ENCODE peak calls at places on chromosome 22, in five cellular contexts. O is EL, B is substantia nigra, Q is RPMI7951, A is cerebellar nuclear complex. I is an unnamed sample.

GRCh38 chr22:38029901-38030300 is 27.3 kb upstream of the PICK1 start:
- DNase-seq in O (no peak), B (no peak), Q (no peak), A (no peak), I (no peak)

GRCh38 chr22:29245626-29246385 is 22.0 kb downstream of the RHBDD3 start:
- DNase-seq in O (peak), B (no peak), Q (peak), A (no peak), I (no peak)

GRCh38 chr22:48253573-48253972 is 1491.1 kb downstream of the TBC1D22A start:
- DNase-seq in O (no peak), B (no peak), Q (no peak), A (no peak), I (no peak)

GRCh38 chr22:45863981-45864751 is 112.8 kb downstream of the WNT7B start:
- DNase-seq in O (peak), B (no peak), Q (peak), A (no peak), I (no peak)

GRCh38 chr22:41862160-41862529 is 29.2 kb downstream of the SREBF2 start:
- DNase-seq in O (no peak), B (no peak), Q (no peak), A (no peak), I (no peak)

GRCh38 chr22:42866100-42866499 is 9.0 kb upstream of the ARFGAP3 start:
- DNase-seq in O (no peak), B (no peak), Q (no peak), A (no peak), I (no peak)

GRCh38 chr22:31615940-31616314 is 46.1 kb downstream of the PISD start:
- DNase-seq in O (no peak), B (no peak), Q (no peak), A (no peak), I (no peak)

GRCh38 chr22:37661160-37661924 is 2.8 kb downstream of the PDXP start:
- DNase-seq in O (peak), B (no peak), Q (peak), A (no peak), I (no peak)

GRCh38 chr22:43263645-43264514 is 76.9 kb upstream of the TTLL12 start:
- DNase-seq in O (peak), B (no peak), Q (peak), A (no peak), I (no peak)

GRCh38 chr22:27834364-27835185 is 33.0 kb upstream of the MN1 start:
- DNase-seq in O (no peak), B (no peak), Q (no peak), A (no peak), I (no peak)

GRCh38 chr22:40425082-40425481 is 54.7 kb downstream of the SGSM3 start:
- DNase-seq in O (no peak), B (no peak), Q (no peak), A (no peak), I (no peak)

GRCh38 chr22:32103648-32104326 is 55.3 kb downstream of the C22orf42 start:
- DNase-seq in O (peak), B (no peak), Q (peak), A (no peak), I (no peak)

GRCh38 chr22:23613193-23613973 is 18.7 kb downstream of the DRICH1 start:
- DNase-seq in O (no peak), B (no peak), Q (no peak), A (no peak), I (no peak)

GRCh38 chr22:45880091-45880651 is 96.8 kb downstream of the WNT7B start:
- DNase-seq in O (no peak), B (no peak), Q (no peak), A (no peak), I (no peak)

GRCh38 chr22:44920183-44920582 is 89.6 kb downstream of the PHF21B start:
- DNase-seq in O (no peak), B (no peak), Q (no peak), A (no peak), I (no peak)

GRCh38 chr22:28237092-28237491 is 318.0 kb upstream of the PITPNB start:
- DNase-seq in O (no peak), B (no peak), Q (no peak), A (no peak), I (no peak)

GRCh38 chr22:41534219-41534618 is 10.1 kb downstream of the POLR3H start:
- DNase-seq in O (no peak), B (no peak), Q (no peak), A (no peak), I (no peak)

GRCh38 chr22:26321469-26321913 is 107.6 kb upstream of the ASPHD2 start:
- DNase-seq in O (peak), B (no peak), Q (peak), A (no peak), I (no peak)

GRCh38 chr22:46049726-46050450 is 72.9 kb upstream of the WNT7B start:
- DNase-seq in O (no peak), B (no peak), Q (no peak), A (no peak), I (no peak)

GRCh38 chr22:37999640-38000272 is 15.4 kb upstream of the SOX10 start:
- DNase-seq in O (peak), B (no peak), Q (peak), A (no peak), I (no peak)

GRCh38 chr22:25774575-25775026 is 32.6 kb downstream of the MYO18B start:
- DNase-seq in O (no peak), B (no peak), Q (no peak), A (no peak), I (no peak)

GRCh38 chr22:43266117-43266516 is 77.1 kb downstream of the SCUBE1 start:
- DNase-seq in O (no peak), B (no peak), Q (no peak), A (no peak), I (no peak)

GRCh38 chr22:48347311-48347710 is 1480.4 kb downstream of the BRD1 start:
- DNase-seq in O (no peak), B (no peak), Q (no peak), A (no peak), I (no peak)

GRCh38 chr22:35301370-35301874 is 1.7 kb downstream of the TOM1 start:
- DNase-seq in O (peak), B (no peak), Q (peak), A (no peak), I (peak)

GRCh38 chr22:23773247-23774113 is 831 bp downstream of the MMP11 start:
- DNase-seq in O (no peak), B (no peak), Q (no peak), A (no peak), I (no peak)

GRCh38 chr22:22553735-22554134 is 5.3 kb downstream of the PRAME start:
- DNase-seq in O (no peak), B (no peak), Q (no peak), A (no peak), I (no peak)

GRCh38 chr22:28730146-28730545 is 11.5 kb downstream of the CHEK2 start:
- DNase-seq in O (no peak), B (no peak), Q (no peak), A (no peak), I (no peak)

GRCh38 chr22:44954113-44954512 is 55.7 kb downstream of the PHF21B start:
- DNase-seq in O (no peak), B (no peak), Q (no peak), A (no peak), I (no peak)

GRCh38 chr22:37609240-37610152 is 862 bp downstream of the GGA1 start:
- DNase-seq in O (peak), B (no peak), Q (no peak), A (no peak), I (no peak)

GRCh38 chr22:46088541-46089311 is 61.6 kb upstream of the PPARA start:
- DNase-seq in O (peak), B (no peak), Q (peak), A (no peak), I (no peak)

GRCh38 chr22:19060356-19061009 is 61.7 kb downstream of the DGCR2 start:
- DNase-seq in O (no peak), B (no peak), Q (peak), A (no peak), I (no peak)